ENCODE peak calls at places on chromosomes 7 and 10, in nine cellular contexts. Z is PC-3, V is GM23248, K is MM.1S, H is GM23338, W is OCI-LY7, B is hepatocyte, A is HCT116, M is SK-N-SH. N is an unnamed sample. For H3K4me1, the result is how much of the 10 kb centered on the place peaks cover.

GRCh38 chr7:94059747-94060146 is 55.6 kb upstream of the BET1 start:
- DNase-seq in Z (no peak), W (peak), K (no peak), A (no peak), M (no peak), V (peak), H (no peak), B (no peak), N (no peak)

GRCh38 chr7:13945670-13946069 is 43.8 kb downstream of the ETV1 start:
- DNase-seq in A (no peak), K (no peak), M (peak), Z (no peak), V (peak), H (no peak), B (no peak), W (no peak), N (no peak)

GRCh38 chr10:124997246-124997790 is 55.4 kb downstream of the ZRANB1 start:
- DNase-seq in H (no peak), B (no peak), K (no peak), W (no peak), Z (no peak), V (no peak), M (no peak), A (no peak), N (no peak)

GRCh38 chr10:14748471-14748870 is 26.2 kb downstream of the FAM107B start:
- DNase-seq in B (no peak), M (no peak), W (no peak), V (no peak), H (no peak), A (no peak), K (no peak), Z (peak), N (no peak)

GRCh38 chr10:101111547-101111946 is 19.6 kb upstream of the TLX1 start:
- DNase-seq in M (no peak), W (no peak), Z (no peak), K (no peak), B (no peak), A (no peak), H (no peak), V (no peak), N (no peak)

GRCh38 chr7:16420649-16421332 is 547 bp downstream of the CRPPA start:
- DNase-seq in M (peak), B (peak), Z (peak), H (peak), W (no peak), A (peak), K (peak), V (peak), N (peak)

GRCh38 chr10:125691160-125691981 is 8.4 kb upstream of the TEX36 start:
- DNase-seq in W (no peak), V (no peak), Z (peak), B (no peak), K (no peak), H (no peak), A (no peak), M (no peak), N (no peak)

GRCh38 chr10:114653926-114654325 is 4.1 kb downstream of the ABLIM1 start:
- DNase-seq in M (no peak), V (no peak), W (no peak), A (no peak), K (no peak), Z (no peak), H (peak), B (no peak), N (no peak)

GRCh38 chr10:104080762-104081161 is 4.9 kb downstream of the COL17A1 start:
- DNase-seq in B (peak), M (peak), K (peak), V (peak), H (peak), Z (peak), W (peak), A (peak), N (peak)

GRCh38 chr10:59967079-59967478 is 60.7 kb upstream of the CCDC6 start:
- DNase-seq in M (no peak), A (no peak), B (no peak), H (peak), Z (peak), K (no peak), W (no peak), V (no peak), N (no peak)

GRCh38 chr7:80722596-80723141 is 84.2 kb downstream of the CD36 start:
- DNase-seq in H (peak), M (no peak), V (peak), A (peak), Z (peak), B (peak), K (no peak), W (no peak), N (peak)

GRCh38 chr10:29761916-29762315 is 127.1 kb upstream of the SVIL start:
- DNase-seq in H (no peak), V (no peak), B (no peak), K (no peak), M (no peak), Z (no peak), W (no peak), A (peak), N (no peak)

GRCh38 chr7:2006231-2006771 is 226.4 kb downstream of the MAD1L1 start:
- DNase-seq in H (no peak), K (no peak), B (no peak), Z (no peak), M (no peak), W (no peak), V (no peak), A (no peak), N (no peak)

GRCh38 chr7:29885626-29886025 is 79.3 kb downstream of the WIPF3 start:
- DNase-seq in W (no peak), B (no peak), Z (no peak), A (no peak), M (peak), K (no peak), H (no peak), V (no peak), N (no peak)

GRCh38 chr7:378551-379455 is 88.8 kb downstream of the FOXL3 start:
- DNase-seq in K (no peak), H (no peak), M (peak), V (peak), Z (no peak), B (no peak), W (no peak), A (no peak), N (peak)

GRCh38 chr10:88071814-88072380 is 208.5 kb downstream of the PTEN start:
- DNase-seq in K (no peak), V (no peak), W (peak), M (no peak), B (no peak), Z (no peak), A (no peak), H (no peak), N (no peak)

GRCh38 chr10:131747791-131748190 is 153.0 kb upstream of the PPP2R2D start:
- DNase-seq in M (no peak), H (no peak), B (no peak), W (no peak), A (no peak), V (no peak), K (no peak), Z (no peak), N (no peak)

GRCh38 chr7:149635561-149636329 is 137.6 kb downstream of the ZNF467 start:
- DNase-seq in Z (no peak), K (no peak), W (no peak), B (no peak), M (no peak), V (no peak), A (no peak), H (peak), N (no peak)

GRCh38 chr10:43671659-43672555 is 23.2 kb upstream of the ZNF32 start:
- DNase-seq in H (peak), M (peak), V (peak), A (peak), W (peak), K (peak), B (peak), Z (peak), N (peak)

GRCh38 chr10:11164806-11165590 is 147.3 kb downstream of the CELF2 start:
- DNase-seq in W (peak), Z (no peak), K (peak), B (peak), H (peak), M (peak), V (peak), A (no peak), N (peak)

GRCh38 chr7:27188666-27189559 is 3.9 kb upstream of the HOXA11 start:
- DNase-seq in V (no peak), H (peak), Z (peak), M (no peak), A (no peak), W (no peak), K (no peak), B (no peak), N (no peak)

GRCh38 chr10:76420725-76421124 is 989.3 kb downstream of the LRMDA start:
- DNase-seq in W (no peak), H (no peak), Z (no peak), A (no peak), K (no peak), M (no peak), B (no peak), V (no peak), N (no peak)

GRCh38 chr10:1645896-1646295 is 91.4 kb downstream of the ADARB2 start:
- DNase-seq in B (no peak), H (no peak), W (no peak), K (no peak), V (no peak), A (no peak), M (no peak), Z (no peak), N (no peak)

GRCh38 chr7:87057210-87057609 is 2.2 kb downstream of the ELAPOR2 start:
- DNase-seq in Z (no peak), K (no peak), M (no peak), W (no peak), A (no peak), H (no peak), V (no peak), B (no peak), N (no peak)

GRCh38 chr10:70843776-70844489 is 28.2 kb downstream of the SGPL1 start:
- DNase-seq in M (no peak), H (no peak), W (no peak), K (no peak), A (no peak), Z (peak), V (no peak), B (no peak), N (no peak)

GRCh38 chr7:158952776-158953175 is 96.4 kb downstream of the DYNC2I1 start:
- DNase-seq in K (no peak), Z (no peak), W (no peak), V (no peak), H (no peak), B (no peak), M (no peak), A (no peak), N (no peak)

GRCh38 chr10:15123749-15124184 is 26.6 kb downstream of the RPP38 start:
- DNase-seq in H (no peak), M (no peak), Z (peak), A (no peak), V (peak), K (no peak), W (no peak), B (no peak), N (no peak)

GRCh38 chr10:103569877-103570276 is 76.4 kb downstream of the NEURL1 start:
- DNase-seq in K (no peak), W (no peak), V (no peak), B (no peak), M (no peak), Z (no peak), A (no peak), H (no peak), N (no peak)

GRCh38 chr7:14018751-14019150 is 29.3 kb upstream of the ETV1 start:
- DNase-seq in A (no peak), M (no peak), H (no peak), W (no peak), B (no peak), K (no peak), Z (no peak), V (no peak), N (no peak)

GRCh38 chr7:127768241-127768640 is 116.2 kb downstream of the SND1 start:
- DNase-seq in V (peak), A (no peak), K (no peak), H (no peak), W (no peak), B (no peak), Z (no peak), M (no peak), N (no peak)

GRCh38 chr7:21868647-21868896 is 77.1 kb downstream of the CDCA7L start:
- DNase-seq in A (no peak), W (no peak), Z (no peak), V (no peak), K (no peak), B (no peak), M (no peak), H (peak), N (no peak)
- H3K4me1 ChIP-seq in A (under half), W (under half), Z (under half), V (under half), K (under half), B (under half), M (under half), H (half or more), N (under half)

GRCh38 chr7:46687203-46687602 is 766.1 kb upstream of the IGFBP3 start:
- DNase-seq in B (no peak), V (no peak), M (no peak), Z (no peak), A (no peak), K (no peak), W (no peak), H (no peak), N (no peak)
- TF ChIP-seq EZH2phosphoT487 in B (no peak), V (no peak), M (no peak), Z (no peak), A (no peak), K (no peak), W (no peak), H (no peak), N (no peak)

DNA sequence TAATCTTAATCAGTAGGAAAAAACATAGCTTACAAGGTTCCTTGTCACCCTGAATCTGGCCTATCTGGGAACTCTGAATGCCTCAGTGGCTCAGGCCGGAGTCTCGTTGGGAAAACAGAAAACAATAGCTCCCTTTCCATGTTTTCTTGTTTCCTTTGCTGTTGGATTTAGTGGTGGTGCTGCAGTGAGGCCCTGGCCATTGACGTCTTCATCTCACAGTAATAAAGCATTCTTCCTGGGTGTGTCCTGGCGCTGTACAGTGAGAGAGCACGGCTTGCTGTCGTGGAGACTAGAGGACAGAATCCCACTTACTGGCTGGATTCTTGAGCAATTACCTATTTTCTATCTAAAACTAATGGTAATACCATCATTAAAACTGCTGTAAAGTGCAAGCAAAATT is 1.3 kb upstream of the SPOCK2 start:
- DNase-seq in Z (no peak), W (no peak), K (no peak), B (peak), A (no peak), M (no peak), H (no peak), V (no peak), N (no peak)
- H3K4me1 ChIP-seq in Z (under half), W (under half), K (under half), B (under half), A (under half), M (under half), H (under half), V (under half), N (under half)

GRCh38 chr10:3217301-3217700 is 44.7 kb upstream of the PITRM1 start:
- DNase-seq in Z (peak), H (no peak), A (no peak), B (no peak), W (no peak), V (peak), K (no peak), M (no peak), N (no peak)
- TF ChIP-seq EZH2phosphoT487 in Z (no peak), H (no peak), A (no peak), B (no peak), W (no peak), V (no peak), K (no peak), M (no peak), N (no peak)

DNA sequence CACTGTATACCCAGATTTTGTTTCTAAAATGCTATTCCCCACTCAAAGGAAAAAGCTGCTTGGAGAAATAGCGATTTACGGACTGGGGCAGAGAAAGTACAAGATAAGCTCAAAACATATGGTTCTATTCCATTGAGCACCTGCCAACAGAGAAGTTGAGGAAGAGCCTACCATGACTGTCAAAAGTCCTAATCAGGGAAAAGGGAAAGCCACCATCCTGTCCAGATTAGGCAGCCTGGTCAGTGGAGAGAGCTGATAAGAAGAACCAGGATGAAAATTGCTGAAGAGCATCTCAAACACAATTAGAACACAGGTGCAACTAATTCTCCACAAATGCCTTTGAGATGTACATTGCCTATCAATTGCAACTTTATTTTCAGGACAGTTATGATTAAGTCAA is 104.1 kb downstream of the MYOF start:
- DNase-seq in K (no peak), B (no peak), A (no peak), H (no peak), M (no peak), W (no peak), Z (no peak), V (no peak), N (no peak)
- H3K4me1 ChIP-seq in K (under half), B (under half), A (half or more), H (under half), M (under half), W (under half), Z (under half), V (half or more), N (under half)

GRCh38 chr7:6262206-6262605 is 10.2 kb downstream of the CYTH3 start:
- DNase-seq in K (no peak), W (no peak), B (no peak), Z (no peak), V (no peak), H (no peak), M (no peak), A (no peak), N (no peak)
- TF ChIP-seq EZH2phosphoT487 in K (no peak), W (no peak), B (no peak), Z (no peak), V (no peak), H (no peak), M (no peak), A (no peak), N (no peak)

GRCh38 chr7:143047327-143047726 is 4.8 kb upstream of the OR6V1 start:
- DNase-seq in V (no peak), W (no peak), B (no peak), H (no peak), A (no peak), Z (no peak), M (no peak), K (no peak), N (no peak)
- H3K4me1 ChIP-seq in V (under half), W (under half), B (under half), H (under half), A (under half), Z (under half), M (under half), K (under half), N (under half)

GRCh38 chr7:42156541-42156865 is 80.5 kb downstream of the GLI3 start:
- DNase-seq in H (no peak), B (no peak), K (no peak), V (no peak), W (no peak), M (no peak), A (no peak), Z (no peak), N (no peak)
- TF ChIP-seq EZH2phosphoT487 in H (no peak), B (no peak), K (no peak), V (no peak), W (no peak), M (no peak), A (no peak), Z (no peak), N (no peak)